ENCODE peak calls at places on chromosomes 13 and 19, in six cellular contexts. One of them, this sample, is unnamed.

GRCh38 chr19:45154064-45154827 is 6.5 kb downstream of the NKPD1 start:
- DNase-seq in heart left ventricle: no peak
- DNase-seq in breast epithelium: no peak
- DNase-seq in fibroblast of lung: peak; percentile 84
- DNase-seq in uterus: no peak
- DNase-seq in HCT116: peak; percentile 92
- DNase-seq in this sample: peak; percentile 32

GRCh38 chr19:34474233-34474989 is 7.1 kb upstream of the WTIP start:
- DNase-seq in heart left ventricle: no peak
- DNase-seq in breast epithelium: no peak
- DNase-seq in fibroblast of lung: peak; percentile 7
- DNase-seq in uterus: no peak
- DNase-seq in HCT116: no peak
- DNase-seq in this sample: no peak

GRCh38 chr19:31214086-31214485 is 135.2 kb downstream of the TSHZ3 start:
- DNase-seq in heart left ventricle: peak; percentile 44
- DNase-seq in breast epithelium: peak; percentile 94
- DNase-seq in fibroblast of lung: peak; percentile 100
- DNase-seq in uterus: peak; percentile 49
- DNase-seq in HCT116: no peak
- DNase-seq in this sample: peak; percentile 98

GRCh38 chr19:30009013-30009412 is 67.0 kb downstream of the URI1 start:
- DNase-seq in heart left ventricle: no peak
- DNase-seq in breast epithelium: no peak
- DNase-seq in fibroblast of lung: no peak
- DNase-seq in uterus: no peak
- DNase-seq in HCT116: no peak
- DNase-seq in this sample: no peak

GRCh38 chr13:45306966-45307365 is 34.0 kb downstream of the TPT1 start:
- DNase-seq in heart left ventricle: no peak
- DNase-seq in breast epithelium: no peak
- DNase-seq in fibroblast of lung: no peak
- DNase-seq in uterus: no peak
- DNase-seq in HCT116: no peak
- DNase-seq in this sample: no peak

GRCh38 chr13:100751826-100752225 is 77.2 kb upstream of the TMTC4 start:
- DNase-seq in heart left ventricle: no peak
- DNase-seq in breast epithelium: no peak
- DNase-seq in fibroblast of lung: no peak
- DNase-seq in uterus: no peak
- DNase-seq in HCT116: no peak
- DNase-seq in this sample: no peak

GRCh38 chr13:29081036-29081435 is 260.9 kb downstream of the MTUS2 start:
- DNase-seq in heart left ventricle: no peak
- DNase-seq in breast epithelium: no peak
- DNase-seq in fibroblast of lung: no peak
- DNase-seq in uterus: no peak
- DNase-seq in HCT116: no peak
- DNase-seq in this sample: no peak

GRCh38 chr13:92017737-92018136 is 619.3 kb downstream of the GPC5 start:
- DNase-seq in heart left ventricle: no peak
- DNase-seq in breast epithelium: no peak
- DNase-seq in fibroblast of lung: no peak
- DNase-seq in uterus: no peak
- DNase-seq in HCT116: no peak
- DNase-seq in this sample: no peak

DNA sequence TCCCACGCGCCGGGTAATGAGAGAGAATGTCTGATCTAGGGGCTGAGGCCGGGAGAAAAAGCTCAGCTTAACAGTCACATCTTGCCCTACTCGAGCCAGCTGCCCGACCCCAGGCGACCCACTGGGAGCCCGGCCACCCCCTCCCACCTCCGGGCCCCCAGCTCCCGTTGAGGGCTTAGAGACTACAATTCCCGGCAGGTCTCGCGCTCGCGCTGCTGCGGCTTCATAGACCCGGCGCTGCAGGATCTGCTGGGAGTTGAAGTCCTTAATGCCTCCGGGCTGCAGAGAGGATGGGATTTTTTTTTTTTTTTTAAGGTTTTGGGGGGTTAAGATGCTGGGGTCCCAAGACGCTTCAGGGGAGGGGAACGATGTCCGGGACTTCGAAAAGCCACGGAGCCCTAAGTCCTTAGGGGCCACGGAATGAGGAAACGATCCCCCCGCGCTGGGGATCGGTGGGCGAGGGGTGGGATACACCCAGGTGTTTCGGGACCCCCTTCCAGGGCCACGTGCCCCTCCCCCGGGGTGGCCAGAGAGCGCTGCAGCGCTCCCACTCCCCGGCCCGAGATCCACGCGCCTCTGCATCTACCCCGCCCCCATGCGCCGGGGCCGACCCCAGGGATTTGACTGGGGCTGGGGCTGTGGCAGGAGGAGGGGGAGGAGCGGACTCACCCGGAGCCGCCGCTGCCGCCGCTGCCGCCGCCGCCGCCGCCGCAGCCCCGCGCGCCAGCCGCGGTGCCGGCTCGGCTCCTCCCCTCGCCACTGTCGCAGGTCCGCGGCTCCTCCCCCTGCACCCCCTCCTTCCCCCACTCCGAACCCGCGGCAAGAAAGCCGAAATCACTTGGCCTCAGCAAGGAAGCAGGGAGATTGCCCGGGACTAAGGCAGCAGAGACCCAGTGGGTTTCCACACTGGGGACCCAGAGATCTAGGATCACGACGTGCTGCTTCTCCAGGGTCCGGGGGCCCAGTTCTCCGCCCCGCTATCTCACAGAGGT is at the start of gene SYT3:
- DNase-seq in heart left ventricle: no peak
- DNase-seq in breast epithelium: no peak
- DNase-seq in fibroblast of lung: peak; percentile 11
- DNase-seq in uterus: peak; percentile 17
- DNase-seq in HCT116: no peak
- DNase-seq in this sample: no peak
- H3K4me3 ChIP-seq in heart left ventricle: peak within 1 kb of the TSS; percentile 63
- H3K4me3 ChIP-seq in breast epithelium: peak within 1 kb of the TSS; percentile 29
- H3K4me3 ChIP-seq in fibroblast of lung: peak within 1 kb of the TSS; percentile 16
- H3K4me3 ChIP-seq in uterus: peak within 1 kb of the TSS; percentile 32
- H3K4me3 ChIP-seq in HCT116: peak within 1 kb of the TSS; percentile 53
- H3K4me3 ChIP-seq in this sample: peak within 1 kb of the TSS; percentile 31

GRCh38 chr13:51727634-51728274 is 76.2 kb downstream of the DHRS12 start:
- DNase-seq in heart left ventricle: no peak
- DNase-seq in breast epithelium: no peak
- DNase-seq in fibroblast of lung: no peak
- DNase-seq in uterus: no peak
- DNase-seq in HCT116: no peak
- DNase-seq in this sample: no peak

GRCh38 chr13:51728275-51728673 is 75.7 kb downstream of the DHRS12 start:
- DNase-seq in heart left ventricle: no peak
- DNase-seq in breast epithelium: no peak
- DNase-seq in fibroblast of lung: no peak
- DNase-seq in uterus: no peak
- DNase-seq in HCT116: no peak
- DNase-seq in this sample: no peak

GRCh38 chr13:51729853-51730553 is 74.0 kb downstream of the DHRS12 start:
- DNase-seq in heart left ventricle: no peak
- DNase-seq in breast epithelium: peak; percentile 78
- DNase-seq in fibroblast of lung: peak; percentile 88
- DNase-seq in uterus: peak; percentile 75
- DNase-seq in HCT116: no peak
- DNase-seq in this sample: peak; percentile 44

GRCh38 chr13:51730927-51731326 is 73.0 kb downstream of the DHRS12 start:
- DNase-seq in heart left ventricle: no peak
- DNase-seq in breast epithelium: no peak
- DNase-seq in fibroblast of lung: no peak
- DNase-seq in uterus: no peak
- DNase-seq in HCT116: no peak
- DNase-seq in this sample: no peak

DNA sequence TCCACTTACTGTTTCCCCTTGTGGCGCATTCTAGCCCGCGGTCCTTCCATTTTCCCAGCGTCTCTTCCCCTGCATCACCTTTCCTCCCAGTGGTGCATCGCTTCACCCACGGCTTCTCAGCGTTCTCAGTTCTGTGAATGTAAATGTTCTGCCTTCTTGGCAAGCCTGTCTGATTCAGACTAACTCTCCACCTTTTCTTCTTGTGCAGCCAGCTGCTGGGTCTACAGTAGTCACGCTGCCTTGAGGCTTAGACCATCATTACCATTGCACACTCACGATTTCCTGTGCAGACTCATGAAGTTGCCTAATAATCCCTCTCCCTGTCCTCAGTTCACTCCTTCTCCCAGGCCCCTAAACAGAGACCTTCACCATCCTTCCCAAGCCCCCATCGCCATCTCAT is 75.0 kb downstream of the DHRS12 start:
- DNase-seq in heart left ventricle: no peak
- DNase-seq in breast epithelium: no peak
- DNase-seq in fibroblast of lung: peak; percentile 87
- DNase-seq in uterus: no peak
- DNase-seq in HCT116: no peak
- DNase-seq in this sample: no peak
- TF ChIP-seq CTCF in heart left ventricle: no peak
- TF ChIP-seq CTCF in breast epithelium: no peak
- TF ChIP-seq CTCF in fibroblast of lung: no peak
- TF ChIP-seq CTCF in uterus: no peak
- TF ChIP-seq CTCF in HCT116: no peak
- TF ChIP-seq CTCF in this sample: no peak

GRCh38 chr19:55173186-55173716 is 6.8 kb upstream of the DNAAF3 start:
- DNase-seq in heart left ventricle: no peak
- DNase-seq in breast epithelium: no peak
- DNase-seq in fibroblast of lung: no peak
- DNase-seq in uterus: no peak
- DNase-seq in HCT116: no peak
- DNase-seq in this sample: no peak
- H3K4me3 ChIP-seq in heart left ventricle: peak overlapping the region; percentile 45
- H3K4me3 ChIP-seq in breast epithelium: peak overlapping the region; percentile 5
- H3K4me3 ChIP-seq in fibroblast of lung: peak overlapping the region; percentile 53
- H3K4me3 ChIP-seq in uterus: peak overlapping the region; percentile 3
- H3K4me3 ChIP-seq in HCT116: peak overlapping the region; percentile 55
- H3K4me3 ChIP-seq in this sample: peak overlapping the region; percentile 47

DNA sequence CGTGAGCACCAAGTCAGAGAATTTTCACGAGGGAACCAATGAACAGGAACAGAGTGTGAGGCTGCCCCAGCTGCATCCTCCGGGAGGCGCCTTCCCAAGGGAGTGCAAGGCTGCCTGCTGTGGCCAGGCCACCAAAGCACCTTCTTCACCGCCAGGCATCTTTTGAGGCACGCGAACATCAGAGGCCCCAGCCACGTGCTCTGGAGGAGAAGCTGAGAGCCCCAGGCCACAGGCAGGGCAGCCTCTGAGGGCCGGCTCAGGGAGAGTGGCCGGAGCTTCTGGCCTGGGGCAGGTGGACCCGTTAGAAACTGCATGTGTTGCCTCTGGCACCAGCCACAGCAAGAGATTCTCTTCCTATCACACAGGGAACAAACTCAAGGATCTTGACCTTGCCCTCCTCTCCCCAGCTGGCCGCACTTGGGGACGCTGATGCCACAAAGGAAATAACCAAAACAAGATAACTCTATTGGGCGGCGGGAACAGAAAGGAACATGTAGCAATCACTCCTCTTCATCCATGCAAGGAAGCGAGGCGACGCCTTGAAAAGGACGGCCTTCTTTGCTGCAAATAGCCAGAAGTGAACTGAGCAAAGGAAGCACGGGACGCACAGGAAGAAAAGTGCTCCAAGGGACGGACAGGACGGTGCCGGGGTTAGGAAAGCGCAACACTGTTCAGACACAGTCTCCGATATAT is 19.9 kb downstream of the GAS6 start:
- DNase-seq in heart left ventricle: peak; percentile 45
- DNase-seq in breast epithelium: no peak
- DNase-seq in fibroblast of lung: no peak
- DNase-seq in uterus: peak; percentile 12
- DNase-seq in HCT116: no peak
- DNase-seq in this sample: no peak
- TF ChIP-seq CTCF in heart left ventricle: no peak
- TF ChIP-seq CTCF in breast epithelium: no peak
- TF ChIP-seq CTCF in fibroblast of lung: no peak
- TF ChIP-seq CTCF in uterus: no peak
- TF ChIP-seq CTCF in HCT116: no peak
- TF ChIP-seq CTCF in this sample: peak; percentile 5

GRCh38 chr19:9436358-9436757 is 985 bp upstream of the ZNF266 start:
- DNase-seq in heart left ventricle: no peak
- DNase-seq in breast epithelium: no peak
- DNase-seq in fibroblast of lung: no peak
- DNase-seq in uterus: no peak
- DNase-seq in HCT116: no peak
- DNase-seq in this sample: no peak
- H3K4me3 ChIP-seq in heart left ventricle: peak overlapping the region; percentile 81
- H3K4me3 ChIP-seq in breast epithelium: no peak overlapping the region
- H3K4me3 ChIP-seq in fibroblast of lung: peak overlapping the region; percentile 90
- H3K4me3 ChIP-seq in uterus: no peak overlapping the region
- H3K4me3 ChIP-seq in HCT116: no peak overlapping the region
- H3K4me3 ChIP-seq in this sample: no peak overlapping the region

DNA sequence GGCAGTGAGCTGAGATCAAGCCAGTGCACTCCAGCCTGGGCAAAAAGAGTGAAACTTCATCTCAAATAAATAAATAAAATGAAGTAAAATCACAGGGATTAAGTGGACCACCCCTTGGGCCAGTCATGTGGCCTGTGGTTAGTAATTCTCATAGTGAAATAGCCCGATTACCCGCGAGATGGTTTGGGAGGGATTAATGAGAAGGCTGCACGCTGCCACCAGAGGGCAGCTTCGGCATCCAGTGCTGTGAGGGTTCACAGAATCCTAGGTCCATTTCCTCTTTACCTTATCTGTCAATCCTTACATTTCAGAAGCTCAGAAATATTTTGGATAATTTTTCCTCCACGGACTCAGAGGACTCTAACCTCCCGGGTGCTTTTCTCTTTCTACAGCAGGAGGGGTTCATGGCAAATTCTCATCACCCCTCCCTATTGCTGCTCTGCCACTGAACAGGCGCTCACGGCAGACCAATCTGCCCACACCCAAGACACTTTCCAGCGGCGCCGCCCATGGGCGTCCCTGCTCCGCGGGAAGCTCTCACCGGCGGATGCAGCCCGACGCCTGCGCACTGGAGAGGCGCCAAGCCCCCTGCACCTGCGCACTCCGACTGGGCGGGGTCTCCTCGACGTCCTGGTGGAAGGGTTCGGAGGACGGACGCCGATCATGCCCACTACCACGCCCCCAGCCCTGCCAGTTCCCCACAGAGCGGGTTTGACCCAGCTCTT is 11.0 kb downstream of the ZNF835 start:
- DNase-seq in heart left ventricle: peak; percentile 33
- DNase-seq in breast epithelium: no peak
- DNase-seq in fibroblast of lung: no peak
- DNase-seq in uterus: no peak
- DNase-seq in HCT116: no peak
- DNase-seq in this sample: no peak
- TF ChIP-seq CTCF in heart left ventricle: peak; percentile 26
- TF ChIP-seq CTCF in breast epithelium: no peak
- TF ChIP-seq CTCF in fibroblast of lung: no peak
- TF ChIP-seq CTCF in uterus: no peak
- TF ChIP-seq CTCF in HCT116: no peak
- TF ChIP-seq CTCF in this sample: peak; percentile 14

DNA sequence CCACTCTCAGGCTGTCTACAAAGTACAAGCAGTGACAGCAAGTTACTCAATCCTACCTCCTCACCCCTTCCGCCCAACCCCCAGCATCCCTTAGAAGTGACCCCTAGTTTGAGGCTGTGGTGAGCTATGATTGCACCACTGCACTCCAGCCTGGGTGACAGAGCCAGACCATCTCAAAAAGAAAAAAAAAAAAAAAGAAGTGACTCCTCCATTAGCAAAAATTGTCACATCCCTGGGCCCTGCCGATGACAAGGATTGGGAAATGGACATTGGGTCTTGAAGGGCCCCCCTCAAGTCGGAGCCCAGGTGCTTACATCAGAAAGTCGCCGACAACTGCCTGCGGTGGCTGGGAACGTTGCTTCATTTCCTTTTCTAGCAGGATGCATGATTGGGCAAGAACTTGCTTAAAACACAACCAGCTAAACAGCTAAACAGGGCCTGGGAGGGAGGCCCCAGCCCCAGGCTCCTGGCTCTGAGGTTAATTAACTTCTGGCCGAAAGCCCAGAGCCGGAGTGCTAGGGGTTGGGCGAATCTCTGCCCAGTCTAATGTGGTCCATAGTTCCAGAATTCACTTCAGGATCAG is 15.3 kb downstream of the RAB3D start:
- DNase-seq in heart left ventricle: peak; percentile 69
- DNase-seq in breast epithelium: peak; percentile 93
- DNase-seq in fibroblast of lung: peak; percentile 90
- DNase-seq in uterus: peak; percentile 91
- DNase-seq in HCT116: no peak
- DNase-seq in this sample: peak; percentile 79
- H3K4me3 ChIP-seq in heart left ventricle: no peak overlapping the region
- H3K4me3 ChIP-seq in breast epithelium: no peak overlapping the region
- H3K4me3 ChIP-seq in fibroblast of lung: peak overlapping the region; percentile 22
- H3K4me3 ChIP-seq in uterus: no peak overlapping the region
- H3K4me3 ChIP-seq in HCT116: no peak overlapping the region
- H3K4me3 ChIP-seq in this sample: peak overlapping the region; percentile 18